ENCODE peak calls at places on chromosomes 16 and 17, in six cellular contexts. R is activated T-cell treated with anti-CD3 and anti-CD28 coated beads, Interleukin-2, amount 50 U/mL, for 72 hours; S is anterior cingulate cortex; Z is fibroblast of lung; B is aorta; C is ovary. M is an unnamed sample.

GRCh38 chr17:74037320-74037719 is 166.2 kb upstream of the RPL38 start:
- DNase-seq in R (no peak), S (peak; percentile 37), Z (no peak), B (peak; percentile 40), C (no peak), M (no peak)

GRCh38 chr16:20336955-20337354 is 9.6 kb upstream of the GP2 start:
- DNase-seq in S (no peak), C (no peak), R (no peak), Z (no peak), B (no peak), M (no peak)

GRCh38 chr17:72790194-72790593 is 302.3 kb downstream of the SLC39A11 start:
- DNase-seq in R (no peak), S (no peak), B (no peak), Z (no peak), C (no peak), M (no peak)

GRCh38 chr17:10380631-10381408 is 8.0 kb upstream of the MYH13 start:
- DNase-seq in Z (peak; percentile 49), B (no peak), S (no peak), R (no peak), C (no peak), M (no peak)

GRCh38 chr16:15592324-15592723 is 50.6 kb downstream of the MARF1 start:
- DNase-seq in R (no peak), Z (no peak), C (no peak), S (no peak), B (no peak), M (peak; percentile 28)

GRCh38 chr16:2985893-2986355 is 5.7 kb upstream of the PKMYT1 start:
- DNase-seq in C (no peak), R (no peak), S (no peak), B (no peak), Z (no peak), M (no peak)

GRCh38 chr17:82098939-82099765 is 1.1 kb upstream of the FASN start:
- DNase-seq in S (no peak), Z (no peak), B (no peak), C (no peak), R (peak; percentile 29), M (no peak)

GRCh38 chr17:38701504-38702165 is 3.4 kb upstream of the MLLT6 start:
- DNase-seq in C (no peak), Z (no peak), B (no peak), S (no peak), R (peak; percentile 89), M (peak; percentile 75)

GRCh38 chr17:14308636-14308964 is 7.7 kb downstream of the HS3ST3B1 start:
- DNase-seq in C (no peak), Z (no peak), B (no peak), S (no peak), R (no peak), M (no peak)

GRCh38 chr17:77862890-77863813 is 95.4 kb upstream of the TNRC6C start:
- DNase-seq in C (no peak), S (no peak), Z (no peak), B (peak; percentile 73), R (no peak), M (no peak)

GRCh38 chr16:67846320-67847063 is at the start of gene NUTF2:
- DNase-seq in C (peak; percentile 97), S (peak; percentile 93), Z (peak; percentile 92), R (peak; percentile 97), B (peak; percentile 98), M (peak; percentile 97)

GRCh38 chr17:57918017-57918895 is 37.0 kb downstream of the CUEDC1 start:
- DNase-seq in C (no peak), Z (no peak), B (no peak), S (no peak), R (no peak), M (no peak)

GRCh38 chr17:78862073-78863023 is 21.7 kb upstream of the USP36 start:
- DNase-seq in C (peak; percentile 80), S (no peak), Z (peak; percentile 99), R (no peak), B (peak; percentile 96), M (no peak)

GRCh38 chr17:980406-981291 is 1.1 kb upstream of the NXN start:
- DNase-seq in R (peak; percentile 77), S (peak; percentile 70), B (peak; percentile 85), C (peak; percentile 79), Z (peak; percentile 86), M (peak; percentile 82)

GRCh38 chr17:2792541-2793169 is 3.6 kb upstream of the RAP1GAP2 start:
- DNase-seq in B (no peak), R (peak; percentile 81), Z (no peak), S (no peak), C (no peak), M (peak; percentile 85)

GRCh38 chr16:70678898-70679652 is 6.8 kb downstream of the MTSS2 start:
- DNase-seq in C (peak; percentile 45), S (no peak), Z (no peak), B (peak; percentile 64), R (no peak), M (no peak)

GRCh38 chr17:18182978-18183333 is 672 bp upstream of the ALKBH5 start:
- DNase-seq in Z (no peak), S (peak; percentile 88), C (peak; percentile 94), B (peak; percentile 97), R (peak; percentile 88), M (peak; percentile 86)

GRCh38 chr17:61503961-61504360 is 51.7 kb downstream of the TBX4 start:
- DNase-seq in R (no peak), S (no peak), B (no peak), Z (no peak), C (no peak), M (no peak)

GRCh38 chr17:2893422-2893914 is 97.2 kb downstream of the RAP1GAP2 start:
- DNase-seq in B (no peak), Z (no peak), S (no peak), C (no peak), R (no peak), M (no peak)

GRCh38 chr16:88719267-88719932 is 13.1 kb downstream of the CTU2 start:
- DNase-seq in C (no peak), Z (no peak), R (no peak), B (no peak), S (peak; percentile 94), M (no peak)

M was measured in activated CD4-positive, alpha-beta memory T cell treated with anti-CD3 and anti-CD28 coated beads, Interleukin-2, amount 10 ng/mL, durations not matched to agents 7 days and 5 days.